ENCODE peak calls at places on chromosomes 12 and 14, in four cellular contexts. One of them, this sample, is unnamed.

GRCh38 chr14:29039171-29039570 is 272.6 kb downstream of the FOXG1 start:
- DNase-seq in K562: no peak
- DNase-seq in HepG2: no peak
- DNase-seq in GM12878: no peak
- DNase-seq in this sample: peak

GRCh38 chr12:112716099-112717093 is 75.2 kb upstream of the RPH3A start:
- DNase-seq in K562: peak
- DNase-seq in HepG2: no peak
- DNase-seq in GM12878: no peak
- DNase-seq in this sample: peak

GRCh38 chr12:122785503-122785902 is 11.1 kb downstream of the CCDC62 start:
- DNase-seq in K562: no peak
- DNase-seq in HepG2: no peak
- DNase-seq in GM12878: no peak
- DNase-seq in this sample: no peak

GRCh38 chr12:32264995-32265394 is 134.4 kb upstream of the FGD4 start:
- DNase-seq in K562: no peak
- DNase-seq in HepG2: no peak
- DNase-seq in GM12878: no peak
- DNase-seq in this sample: no peak

GRCh38 chr14:95774265-95775160 is 60.6 kb upstream of the TCL1A start:
- DNase-seq in K562: peak
- DNase-seq in HepG2: peak
- DNase-seq in GM12878: peak
- DNase-seq in this sample: peak

GRCh38 chr14:63203618-63204406 is 431 bp upstream of the RHOJ start:
- DNase-seq in K562: no peak
- DNase-seq in HepG2: peak
- DNase-seq in GM12878: no peak
- DNase-seq in this sample: peak

GRCh38 chr12:62522984-62523383 is 56.4 kb downstream of the MON2 start:
- DNase-seq in K562: no peak
- DNase-seq in HepG2: no peak
- DNase-seq in GM12878: no peak
- DNase-seq in this sample: no peak

GRCh38 chr12:67764946-67765619 is 116.5 kb downstream of the DYRK2 start:
- DNase-seq in K562: no peak
- DNase-seq in HepG2: no peak
- DNase-seq in GM12878: no peak
- DNase-seq in this sample: no peak

GRCh38 chr14:66509874-66510273 is 1.9 kb downstream of the GPHN start:
- DNase-seq in K562: no peak
- DNase-seq in HepG2: no peak
- DNase-seq in GM12878: no peak
- DNase-seq in this sample: no peak

GRCh38 chr14:35159742-35160409 is 37.5 kb downstream of the PRORP start:
- DNase-seq in K562: no peak
- DNase-seq in HepG2: peak
- DNase-seq in GM12878: no peak
- DNase-seq in this sample: no peak

GRCh38 chr12:49909826-49910225 is 6.1 kb upstream of the FAIM2 start:
- DNase-seq in K562: peak
- DNase-seq in HepG2: peak
- DNase-seq in GM12878: no peak
- DNase-seq in this sample: peak

GRCh38 chr12:92028039-92028709 is 117.5 kb downstream of the BTG1 start:
- DNase-seq in K562: no peak
- DNase-seq in HepG2: no peak
- DNase-seq in GM12878: no peak
- DNase-seq in this sample: no peak

GRCh38 chr12:117968826-117969659 is at the start of gene KSR2:
- DNase-seq in K562: peak
- DNase-seq in HepG2: peak
- DNase-seq in GM12878: no peak
- DNase-seq in this sample: peak

GRCh38 chr12:4172999-4173398 is 100.6 kb upstream of the CCND2 start:
- DNase-seq in K562: no peak
- DNase-seq in HepG2: no peak
- DNase-seq in GM12878: no peak
- DNase-seq in this sample: no peak
- TF ChIP-seq CBFB in K562: no peak
- TF ChIP-seq CBFB in HepG2: no peak
- TF ChIP-seq CBFB in GM12878: no peak
- TF ChIP-seq CBFB in this sample: no peak

GRCh38 chr12:64672925-64673409 is 62.7 kb downstream of the RASSF3 start:
- DNase-seq in K562: no peak
- DNase-seq in HepG2: peak
- DNase-seq in GM12878: no peak
- DNase-seq in this sample: no peak

GRCh38 chr12:64675795-64676194 is 65.5 kb downstream of the RASSF3 start:
- DNase-seq in K562: no peak
- DNase-seq in HepG2: no peak
- DNase-seq in GM12878: no peak
- DNase-seq in this sample: no peak

GRCh38 chr12:64673490-64674169 is 63.3 kb downstream of the RASSF3 start:
- DNase-seq in K562: no peak
- DNase-seq in HepG2: peak
- DNase-seq in GM12878: no peak
- DNase-seq in this sample: no peak

GRCh38 chr12:64671682-64672081 is 61.4 kb downstream of the RASSF3 start:
- DNase-seq in K562: no peak
- DNase-seq in HepG2: no peak
- DNase-seq in GM12878: no peak
- DNase-seq in this sample: no peak

DNA sequence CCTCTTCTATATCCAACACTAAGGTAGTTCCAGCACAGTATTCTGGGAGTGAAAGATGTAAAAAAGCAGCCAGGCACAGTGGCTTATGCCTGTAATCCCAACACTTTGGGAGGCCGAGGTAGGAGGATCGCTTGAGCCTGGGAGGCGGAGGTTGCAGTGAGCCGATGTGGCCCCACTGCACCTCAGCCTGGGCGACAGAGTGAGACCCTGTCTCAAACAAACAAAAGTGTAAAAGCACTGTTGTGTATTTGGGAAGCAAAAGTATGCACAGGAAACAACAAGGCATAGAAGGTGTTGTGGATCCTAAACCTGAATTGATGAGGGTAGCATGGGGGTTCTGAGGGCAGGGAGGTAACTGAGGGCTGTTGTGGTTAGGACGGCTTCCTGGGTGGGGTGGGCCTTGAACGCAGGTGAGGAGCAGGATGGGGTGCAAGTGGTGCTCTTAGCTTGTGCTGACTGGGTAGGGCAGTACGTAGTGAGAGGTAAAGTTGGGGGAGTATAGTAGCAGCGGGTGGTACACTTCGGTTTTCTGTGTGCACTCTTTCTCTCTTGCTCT is 64.2 kb downstream of the RASSF3 start:
- DNase-seq in K562: no peak
- DNase-seq in HepG2: no peak
- DNase-seq in GM12878: no peak
- DNase-seq in this sample: no peak
- TF ChIP-seq CBFB in K562: no peak
- TF ChIP-seq CBFB in HepG2: no peak
- TF ChIP-seq CBFB in GM12878: no peak
- TF ChIP-seq CBFB in this sample: no peak

DNA sequence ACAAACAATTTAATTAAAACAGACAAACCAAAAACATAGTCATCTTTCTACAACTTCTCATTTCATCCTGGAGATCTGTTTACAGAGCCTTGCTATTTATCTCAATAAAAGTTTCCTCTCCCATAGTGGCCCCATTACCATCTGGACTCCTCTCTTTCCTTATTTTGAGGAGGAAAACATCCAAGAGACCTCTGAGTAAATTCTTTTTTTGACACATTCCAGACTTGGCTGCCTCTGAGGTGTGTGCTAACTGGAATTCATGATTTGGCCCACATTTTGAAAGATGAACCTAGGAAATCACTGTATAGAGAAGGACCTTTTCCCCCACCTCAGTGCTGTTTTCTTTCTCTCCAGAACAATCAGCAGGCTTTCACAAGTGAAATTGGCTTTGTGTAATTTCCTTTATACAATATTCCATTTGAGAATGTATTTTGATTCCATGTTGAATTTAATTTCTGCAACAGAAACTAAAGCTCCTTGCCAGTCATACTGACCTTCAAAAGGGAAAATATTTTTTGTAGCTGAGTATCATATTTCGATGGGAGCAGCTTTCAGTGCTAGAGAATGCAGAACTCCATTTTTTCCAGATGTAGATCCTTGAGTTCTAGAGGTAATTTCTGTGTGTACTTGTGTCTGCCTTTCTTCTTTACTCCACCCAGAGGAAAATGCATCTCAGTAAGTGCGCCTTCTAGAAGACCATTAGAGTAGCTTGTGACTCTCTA is 245.0 kb upstream of the RGS6 start:
- DNase-seq in K562: no peak
- DNase-seq in HepG2: no peak
- DNase-seq in GM12878: no peak
- DNase-seq in this sample: no peak
- TF ChIP-seq CBFB in K562: no peak
- TF ChIP-seq CBFB in HepG2: no peak
- TF ChIP-seq CBFB in GM12878: no peak
- TF ChIP-seq CBFB in this sample: no peak

DNA sequence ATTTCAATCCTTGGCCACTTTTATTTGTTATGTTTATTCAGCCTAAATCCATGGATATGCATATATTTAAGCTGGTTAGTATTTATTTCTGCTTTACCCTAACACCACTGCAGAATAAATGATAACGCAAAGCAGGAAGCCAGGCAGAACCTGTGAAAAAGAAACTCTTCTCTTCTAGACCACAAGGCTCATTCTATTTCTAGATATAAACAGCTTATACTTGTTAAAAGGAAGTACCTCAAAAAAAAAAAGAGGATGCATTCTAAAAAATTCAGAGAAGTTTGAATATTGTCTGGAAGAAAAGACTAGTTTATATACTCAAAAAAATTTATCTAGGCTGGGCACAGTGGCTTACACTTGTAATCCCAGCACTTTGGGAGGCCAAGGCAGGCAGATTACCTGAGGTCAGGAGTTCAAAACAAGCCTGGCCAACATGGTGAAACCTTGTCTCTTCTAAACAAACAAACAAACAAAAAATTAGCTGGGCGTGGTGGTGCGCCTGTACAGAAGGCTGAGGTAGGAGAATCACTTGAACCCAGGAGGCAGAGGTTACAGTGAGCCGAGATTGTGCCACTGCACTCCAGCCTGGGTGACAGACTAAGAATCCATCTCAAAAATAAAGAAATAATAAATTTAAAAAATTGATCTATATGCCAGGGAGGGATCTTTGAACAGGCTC is 55.8 kb downstream of the GALNT4 start:
- DNase-seq in K562: no peak
- DNase-seq in HepG2: no peak
- DNase-seq in GM12878: no peak
- DNase-seq in this sample: no peak
- TF ChIP-seq CBFB in K562: no peak
- TF ChIP-seq CBFB in HepG2: no peak
- TF ChIP-seq CBFB in GM12878: no peak
- TF ChIP-seq CBFB in this sample: no peak

DNA sequence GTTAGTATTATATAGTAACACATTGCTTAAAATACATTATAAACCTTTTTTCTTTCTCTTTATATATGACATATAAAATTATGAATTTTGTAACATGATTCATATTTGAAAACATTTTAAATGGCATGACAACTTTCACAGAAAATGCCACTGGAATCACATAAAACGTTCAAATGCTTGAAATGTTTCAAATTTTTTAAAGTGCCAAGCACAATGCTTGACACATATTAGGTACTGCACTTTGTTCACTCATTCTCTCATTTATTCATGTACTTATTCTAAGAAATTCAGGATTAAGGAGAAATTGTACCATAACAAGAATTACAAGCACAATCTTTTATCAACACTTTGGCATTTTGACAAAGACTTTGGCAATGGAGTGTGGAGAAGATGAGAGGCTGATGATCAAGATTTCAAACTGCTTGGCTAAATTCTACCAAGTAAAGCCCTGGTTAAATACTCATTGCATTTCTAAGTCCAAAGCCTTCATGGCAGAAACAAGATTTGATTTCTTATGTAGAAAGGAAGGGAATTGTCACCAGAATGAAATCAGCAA is 232.2 kb downstream of the C12orf50 start:
- DNase-seq in K562: no peak
- DNase-seq in HepG2: no peak
- DNase-seq in GM12878: no peak
- DNase-seq in this sample: no peak
- TF ChIP-seq CBFB in K562: no peak
- TF ChIP-seq CBFB in HepG2: no peak
- TF ChIP-seq CBFB in GM12878: no peak
- TF ChIP-seq CBFB in this sample: no peak

GRCh38 chr14:68677476-68677875 is 115.4 kb downstream of the ZFP36L1 start:
- DNase-seq in K562: no peak
- DNase-seq in HepG2: no peak
- DNase-seq in GM12878: no peak
- DNase-seq in this sample: no peak

GRCh38 chr14:68677901-68678300 is 115.0 kb downstream of the ZFP36L1 start:
- DNase-seq in K562: no peak
- DNase-seq in HepG2: no peak
- DNase-seq in GM12878: no peak
- DNase-seq in this sample: no peak

GRCh38 chr14:68675233-68675577 is 117.7 kb downstream of the ZFP36L1 start:
- DNase-seq in K562: no peak
- DNase-seq in HepG2: peak
- DNase-seq in GM12878: no peak
- DNase-seq in this sample: no peak

GRCh38 chr14:68674538-68675232 is 118.2 kb downstream of the ZFP36L1 start:
- DNase-seq in K562: no peak
- DNase-seq in HepG2: no peak
- DNase-seq in GM12878: no peak
- DNase-seq in this sample: no peak

GRCh38 chr14:68676511-68676943 is 116.3 kb downstream of the ZFP36L1 start:
- DNase-seq in K562: no peak
- DNase-seq in HepG2: peak
- DNase-seq in GM12878: no peak
- DNase-seq in this sample: no peak
- TF ChIP-seq CBFB in K562: no peak
- TF ChIP-seq CBFB in HepG2: no peak
- TF ChIP-seq CBFB in GM12878: no peak
- TF ChIP-seq CBFB in this sample: no peak

GRCh38 chr12:106914796-106915634 is 40.7 kb upstream of the TMEM263 start:
- DNase-seq in K562: no peak
- DNase-seq in HepG2: no peak
- DNase-seq in GM12878: peak
- DNase-seq in this sample: no peak

GRCh38 chr12:106918746-106919145 is 37.0 kb upstream of the TMEM263 start:
- DNase-seq in K562: no peak
- DNase-seq in HepG2: peak
- DNase-seq in GM12878: no peak
- DNase-seq in this sample: peak

GRCh38 chr12:106915635-106916026 is 40.1 kb upstream of the TMEM263 start:
- DNase-seq in K562: no peak
- DNase-seq in HepG2: no peak
- DNase-seq in GM12878: no peak
- DNase-seq in this sample: no peak

GRCh38 chr12:106919910-106920544 is 35.7 kb upstream of the TMEM263 start:
- DNase-seq in K562: peak
- DNase-seq in HepG2: peak
- DNase-seq in GM12878: no peak
- DNase-seq in this sample: no peak

GRCh38 chr12:106917503-106917902 is 38.2 kb upstream of the TMEM263 start:
- DNase-seq in K562: no peak
- DNase-seq in HepG2: no peak
- DNase-seq in GM12878: no peak
- DNase-seq in this sample: no peak
- TF ChIP-seq CBFB in K562: no peak
- TF ChIP-seq CBFB in HepG2: no peak
- TF ChIP-seq CBFB in GM12878: no peak
- TF ChIP-seq CBFB in this sample: no peak

This sample was measured in WTC11.